ENCODE peak calls at places on chromosome 7, in eight cellular contexts. O is GM06990, F is NCI-H1105, P is cardiac fibroblast, N is substantia nigra, W is glutamatergic neuron, X is iPS-NIHi11, E is anterior cingulate cortex. R is an unnamed sample.

GRCh38 chr7:148408307-148408706 is 182.3 kb upstream of the C7orf33 start:
- DNase-seq in N (no peak), X (no peak), P (no peak), O (no peak), F (no peak), W (no peak), E (no peak), R (no peak)

GRCh38 chr7:70259497-70259896 is 661.2 kb downstream of the AUTS2 start:
- DNase-seq in E (no peak), F (no peak), P (peak; percentile 4), X (no peak), O (no peak), N (peak; percentile 1), W (no peak), R (no peak)

GRCh38 chr7:50610521-50611277 is 45.5 kb upstream of the DDC start:
- DNase-seq in X (no peak), P (peak; percentile 60), E (no peak), N (no peak), W (no peak), O (no peak), F (no peak), R (no peak)

GRCh38 chr7:111091623-111092370 is 870 bp downstream of the LRRN3 start:
- DNase-seq in O (no peak), W (no peak), P (no peak), F (peak; percentile 50), N (no peak), X (no peak), E (no peak), R (no peak)

GRCh38 chr7:153381275-153382119 is 621.9 kb downstream of the ACTR3B start:
- DNase-seq in P (no peak), O (no peak), N (peak; percentile 35), F (peak; percentile 11), E (peak; percentile 45), W (no peak), X (peak; percentile 64), R (peak; percentile 75)

GRCh38 chr7:84194484-84195260 is at the start of gene SEMA3A:
- DNase-seq in F (no peak), P (peak; percentile 80), O (no peak), N (peak; percentile 12), W (peak; percentile 20), X (peak; percentile 52), E (no peak), R (peak; percentile 62)

GRCh38 chr7:111855161-111855841 is 293.0 kb upstream of the IMMP2L start:
- DNase-seq in F (no peak), X (peak; percentile 55), P (peak; percentile 89), E (peak; percentile 26), O (no peak), N (peak; percentile 53), W (peak; percentile 30), R (no peak)

GRCh38 chr7:156895024-156895780 is 2.2 kb upstream of the LMBR1 start:
- DNase-seq in O (no peak), X (no peak), F (no peak), N (no peak), W (no peak), P (no peak), E (no peak), R (no peak)

GRCh38 chr7:96770758-96771157 is 61.1 kb upstream of the SEM1 start:
- DNase-seq in N (no peak), P (no peak), E (no peak), O (no peak), W (no peak), F (no peak), X (no peak), R (no peak)

GRCh38 chr7:80232969-80233724 is 98.5 kb downstream of the GNAI1 start:
- DNase-seq in X (no peak), F (no peak), O (no peak), N (no peak), E (no peak), W (no peak), P (no peak), R (no peak)

GRCh38 chr7:130242198-130243014 is 24.3 kb upstream of the CPA2 start:
- DNase-seq in O (peak; percentile 37), F (peak; percentile 77), X (peak; percentile 73), W (peak; percentile 81), E (peak; percentile 22), P (peak; percentile 65), N (peak; percentile 61), R (peak; percentile 75)

GRCh38 chr7:46972205-46972604 is 609.7 kb downstream of the TNS3 start:
- DNase-seq in X (no peak), N (no peak), E (no peak), O (no peak), W (no peak), P (peak; percentile 72), F (no peak), R (no peak)

GRCh38 chr7:112204776-112205347 is 1.3 kb downstream of the DOCK4 start:
- DNase-seq in E (peak; percentile 50), F (no peak), P (peak; percentile 28), X (peak; percentile 47), O (no peak), W (no peak), N (no peak), R (no peak)

GRCh38 chr7:79459381-79459780 is 5.9 kb upstream of the MAGI2 start:
- DNase-seq in W (no peak), F (no peak), N (no peak), E (no peak), X (no peak), O (no peak), P (no peak), R (no peak)

R was measured in ecto neural progenitor cell.